ENCODE peak calls at places on chromosomes 6 and 20, in nine cellular contexts. Q, K, P, O, G, A, V, M and E are unnamed samples. For H3K4me1, the result is how much of the 10 kb centered on the place peaks cover.

GRCh38 chr20:51258582-51259175 is 235.8 kb upstream of the KCNG1 start:
- DNase-seq in O (peak), A (no peak), G (no peak), K (no peak), M (no peak), Q (no peak), V (no peak), P (no peak), E (no peak)

GRCh38 chr20:41697861-41698559 is 79.8 kb upstream of the CHD6 start:
- DNase-seq in P (no peak), A (peak), Q (no peak), M (no peak), V (no peak), K (no peak), O (no peak), G (no peak), E (no peak)

GRCh38 chr6:31031095-31031494 is 20.8 kb downstream of the MUC22 start:
- DNase-seq in K (no peak), O (no peak), P (no peak), G (no peak), M (no peak), A (no peak), V (no peak), Q (no peak), E (no peak)

GRCh38 chr20:19944772-19945459 is 72.2 kb upstream of the NAA20 start:
- DNase-seq in A (no peak), O (no peak), M (no peak), V (no peak), G (no peak), K (no peak), P (no peak), Q (no peak), E (peak)

GRCh38 chr20:61875996-61876395 is 189.7 kb downstream of the TAF4 start:
- DNase-seq in Q (peak), G (no peak), P (no peak), A (no peak), O (no peak), K (no peak), V (no peak), M (no peak), E (no peak)

GRCh38 chr6:70082830-70083229 is 216.5 kb downstream of the COL19A1 start:
- DNase-seq in A (no peak), M (no peak), P (no peak), Q (no peak), G (no peak), V (no peak), O (no peak), K (no peak), E (no peak)

GRCh38 chr6:20630136-20630535 is 95.9 kb downstream of the CDKAL1 start:
- DNase-seq in G (no peak), M (no peak), K (no peak), Q (no peak), P (no peak), A (no peak), O (no peak), V (no peak), E (no peak)

GRCh38 chr20:41279546-41280225 is 37.8 kb downstream of the ZHX3 start:
- DNase-seq in P (no peak), G (no peak), V (no peak), A (no peak), O (no peak), K (no peak), M (no peak), Q (no peak), E (no peak)

GRCh38 chr6:10481101-10481500 is 40.0 kb upstream of the GCNT2 start:
- DNase-seq in M (no peak), G (no peak), K (no peak), V (no peak), Q (no peak), A (no peak), P (no peak), O (no peak), E (no peak)

GRCh38 chr6:38638941-38639497 is 710 bp downstream of the BTBD9 start:
- DNase-seq in G (no peak), Q (peak), A (peak), M (peak), O (peak), P (peak), V (no peak), K (no peak), E (no peak)

GRCh38 chr20:17646901-17647301 is 35.1 kb downstream of the RRBP1 start:
- DNase-seq in O (no peak), P (no peak), G (no peak), V (no peak), K (peak), Q (no peak), A (no peak), M (no peak), E (no peak)

GRCh38 chr6:36853325-36853724 is 14.1 kb upstream of the CPNE5 start:
- DNase-seq in Q (peak), G (no peak), O (no peak), V (no peak), P (no peak), A (no peak), M (no peak), K (no peak), E (no peak)

GRCh38 chr20:33291830-33292355 is 8.9 kb downstream of the BPIFB1 start:
- DNase-seq in M (peak), P (peak), V (no peak), O (peak), A (peak), G (peak), Q (no peak), K (peak), E (no peak)

GRCh38 chr6:139536751-139537617 is 162.5 kb upstream of the CITED2 start:
- DNase-seq in P (no peak), M (peak), G (no peak), K (no peak), V (no peak), Q (no peak), A (peak), O (no peak), E (no peak)

GRCh38 chr6:30683980-30684338 is 2.5 kb downstream of the PPP1R18 start:
- DNase-seq in A (no peak), O (no peak), Q (no peak), G (no peak), P (no peak), V (no peak), K (no peak), M (no peak), E (no peak)

GRCh38 chr6:106165885-106166485 is 79.8 kb downstream of the PRDM1 start:
- DNase-seq in Q (no peak), M (no peak), A (no peak), K (no peak), O (no peak), V (no peak), G (no peak), P (no peak), E (no peak)

GRCh38 chr6:155121699-155122098 is 126.6 kb downstream of the TIAM2 start:
- DNase-seq in P (no peak), O (no peak), V (no peak), K (no peak), Q (peak), G (no peak), A (no peak), M (no peak), E (no peak)

GRCh38 chr6:127205031-127205430 is 61.6 kb upstream of the RNF146 start:
- DNase-seq in Q (no peak), V (no peak), P (no peak), O (no peak), G (no peak), A (no peak), M (no peak), K (no peak), E (no peak)

GRCh38 chr6:167898673-167899311 is 72.1 kb downstream of the AFDN start:
- DNase-seq in K (no peak), O (peak), V (no peak), A (no peak), G (no peak), P (no peak), Q (no peak), M (no peak), E (no peak)

GRCh38 chr20:47708140-47708807 is 77.0 kb downstream of the SULF2 start:
- DNase-seq in V (no peak), M (no peak), O (no peak), Q (no peak), K (no peak), P (no peak), G (no peak), A (no peak), E (peak)

GRCh38 chr6:21462519-21462852 is 131.1 kb upstream of the SOX4 start:
- DNase-seq in Q (no peak), V (no peak), G (no peak), O (no peak), P (no peak), A (no peak), M (no peak), K (no peak), E (no peak)

GRCh38 chr20:4814696-4815252 is 93.1 kb downstream of the PRND start:
- DNase-seq in P (peak), V (peak), Q (no peak), K (peak), O (no peak), G (no peak), A (no peak), M (peak), E (peak)

GRCh38 chr20:11745160-11745559 is 172.5 kb upstream of the BTBD3 start:
- DNase-seq in M (no peak), O (no peak), G (no peak), K (no peak), A (no peak), Q (no peak), V (no peak), P (no peak), E (no peak)

GRCh38 chr6:90078513-90079289 is 184.4 kb downstream of the GJA10 start:
- DNase-seq in P (peak), K (no peak), G (no peak), Q (no peak), O (no peak), V (no peak), A (no peak), M (no peak), E (no peak)

GRCh38 chr20:37945034-37945660 is 42.2 kb downstream of the VSTM2L start:
- DNase-seq in P (no peak), A (peak), O (no peak), Q (no peak), V (no peak), G (peak), M (peak), K (no peak), E (no peak)

GRCh38 chr6:31070711-31071197 is 41.6 kb downstream of the C6orf15 start:
- DNase-seq in V (no peak), A (no peak), G (no peak), Q (no peak), P (no peak), K (no peak), M (peak), O (peak), E (no peak)

GRCh38 chr6:14274552-14275492 is 157.2 kb downstream of the CD83 start:
- DNase-seq in O (no peak), K (peak), P (no peak), A (no peak), M (no peak), G (no peak), Q (no peak), V (no peak), E (no peak)

GRCh38 chr6:14276066-14276465 is 158.5 kb downstream of the CD83 start:
- DNase-seq in M (no peak), A (no peak), V (no peak), K (no peak), P (no peak), Q (no peak), O (no peak), G (no peak), E (no peak)

GRCh38 chr6:14274016-14274415 is 156.4 kb downstream of the CD83 start:
- DNase-seq in G (no peak), Q (no peak), V (no peak), K (no peak), P (no peak), O (no peak), M (no peak), A (no peak), E (no peak)

GRCh38 chr6:14276667-14277404 is 159.3 kb downstream of the CD83 start:
- DNase-seq in Q (no peak), M (no peak), G (no peak), A (no peak), P (no peak), V (no peak), O (no peak), K (no peak), E (peak)

GRCh38 chr6:14275493-14275851 is 157.9 kb downstream of the CD83 start:
- DNase-seq in V (peak), M (no peak), A (no peak), G (peak), K (no peak), Q (peak), P (no peak), O (no peak), E (no peak)
- H3K4me1 ChIP-seq in V (under half), M (under half), A (under half), G (half or more), K (under half), Q (under half), P (under half), O (under half), E (under half)

GRCh38 chr6:32937230-32937633 is 3.6 kb downstream of the HLA-DMB start:
- DNase-seq in A (no peak), G (no peak), O (no peak), K (peak), Q (no peak), P (no peak), V (no peak), M (no peak), E (no peak)
- H3K4me1 ChIP-seq in A (under half), G (under half), O (under half), K (under half), Q (under half), P (under half), V (under half), M (under half), E (under half)

GRCh38 chr20:25252686-25253421 is 5.0 kb downstream of the PYGB start:
- DNase-seq in V (no peak), G (peak), K (no peak), Q (no peak), O (no peak), P (no peak), A (peak), M (no peak), E (no peak)

GRCh38 chr20:25251019-25251418 is 3.1 kb downstream of the PYGB start:
- DNase-seq in G (peak), O (no peak), V (no peak), Q (no peak), A (peak), P (no peak), M (no peak), K (no peak), E (no peak)

GRCh38 chr20:25253606-25254275 is 5.9 kb downstream of the PYGB start:
- DNase-seq in A (peak), P (no peak), M (no peak), G (no peak), O (no peak), V (no peak), Q (no peak), K (no peak), E (no peak)

GRCh38 chr20:25251558-25251957 is 3.7 kb downstream of the PYGB start:
- DNase-seq in Q (no peak), V (no peak), O (no peak), G (peak), P (no peak), M (no peak), K (no peak), A (peak), E (no peak)

DNA sequence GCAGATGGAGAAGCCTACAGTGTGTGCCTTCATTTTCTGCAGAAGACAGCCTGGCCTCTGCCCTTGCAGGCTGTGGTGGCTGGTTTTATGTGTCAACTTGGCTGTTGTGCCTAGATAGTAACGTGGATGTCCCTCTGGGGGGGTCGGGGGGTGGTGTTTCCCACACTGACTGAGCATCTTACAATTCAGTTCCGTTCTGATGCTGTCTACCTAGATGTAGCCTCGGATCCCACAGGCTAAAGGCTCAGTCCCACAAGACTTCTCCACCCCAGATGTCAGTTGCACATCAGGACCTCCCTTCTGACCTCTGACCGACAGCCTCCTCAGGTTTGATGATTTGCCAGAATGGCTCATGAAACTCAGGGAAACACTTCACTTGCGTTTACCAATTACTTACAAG is 4.3 kb downstream of the PYGB start:
- DNase-seq in A (peak), O (no peak), M (no peak), K (no peak), Q (no peak), G (peak), P (no peak), V (no peak), E (no peak)
- H3K4me1 ChIP-seq in A (under half), O (half or more), M (half or more), K (half or more), Q (under half), G (under half), P (under half), V (half or more), E (under half)

GRCh38 chr6:142842423-142843261 is 102.3 kb downstream of the HIVEP2 start:
- DNase-seq in G (no peak), A (no peak), K (no peak), Q (no peak), P (peak), O (no peak), V (no peak), M (no peak), E (peak)

GRCh38 chr6:142839686-142840040 is 105.3 kb downstream of the HIVEP2 start:
- DNase-seq in Q (no peak), G (no peak), K (no peak), V (no peak), M (no peak), P (no peak), O (no peak), A (no peak), E (no peak)

GRCh38 chr6:142844065-142844755 is 100.8 kb downstream of the HIVEP2 start:
- DNase-seq in K (no peak), P (no peak), G (no peak), V (no peak), O (no peak), Q (no peak), M (no peak), A (no peak), E (no peak)

GRCh38 chr6:142843344-142843743 is 101.6 kb downstream of the HIVEP2 start:
- DNase-seq in P (no peak), M (no peak), A (no peak), O (no peak), K (no peak), G (no peak), V (no peak), Q (no peak), E (no peak)

DNA sequence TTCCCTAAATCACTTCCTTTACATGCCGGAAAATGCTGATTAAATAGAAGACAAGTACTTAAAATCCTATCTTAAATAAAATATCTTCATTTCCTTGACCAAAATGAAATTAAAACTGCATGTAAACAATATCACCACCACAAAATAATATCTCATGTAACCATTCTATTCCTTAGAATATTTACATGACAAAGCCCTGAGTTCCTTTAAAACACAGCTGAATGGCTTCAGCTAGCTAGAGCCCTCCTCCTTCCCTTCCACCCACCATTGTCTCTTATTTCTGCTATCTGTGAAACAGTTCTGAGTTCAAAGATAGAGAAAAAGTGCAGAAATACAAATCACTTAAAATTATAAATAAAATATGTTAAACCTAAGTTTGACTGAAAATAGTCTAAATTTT is 103.1 kb downstream of the HIVEP2 start:
- DNase-seq in K (no peak), G (no peak), P (no peak), M (no peak), Q (no peak), V (no peak), O (no peak), A (no peak), E (no peak)
- H3K4me1 ChIP-seq in K (half or more), G (half or more), P (half or more), M (under half), Q (under half), V (half or more), O (half or more), A (under half), E (half or more)

DNA sequence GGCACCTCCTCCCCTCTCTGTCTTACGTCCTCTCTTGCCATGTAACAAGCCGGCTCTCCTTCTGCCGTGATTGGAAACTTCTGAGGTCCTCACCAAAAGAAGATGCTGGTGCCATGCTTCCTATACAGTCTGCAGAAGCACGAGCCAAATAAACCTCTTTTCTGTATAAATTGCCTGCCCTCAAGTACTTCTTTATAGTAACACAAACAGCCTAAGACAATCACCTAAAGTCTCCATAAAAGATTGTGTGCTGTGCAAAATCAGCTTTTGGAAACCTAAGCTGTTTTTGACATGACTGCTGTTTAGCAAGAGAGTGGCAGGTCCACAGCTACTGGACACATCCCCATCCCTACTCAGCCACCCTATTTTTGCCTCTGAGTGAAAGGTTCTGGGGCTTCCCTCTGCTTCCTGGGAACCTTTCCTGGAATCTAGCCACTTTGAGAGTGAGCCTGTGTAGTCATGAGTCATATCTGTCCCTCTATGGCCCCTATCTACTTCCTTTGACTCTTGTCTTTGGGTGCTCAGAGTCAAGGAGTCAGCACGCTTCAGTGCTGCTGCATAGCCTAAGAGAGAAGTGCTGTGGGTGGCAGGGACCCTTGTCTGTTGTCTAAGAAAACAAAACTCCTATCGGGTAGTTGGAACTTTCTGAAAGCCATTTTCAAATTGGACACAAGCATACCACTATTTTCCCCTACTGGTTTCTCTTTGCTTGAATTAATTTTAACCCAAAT is 110.0 kb downstream of the PPP1R14C start:
- DNase-seq in O (no peak), Q (no peak), P (no peak), K (no peak), G (no peak), A (no peak), V (no peak), M (no peak), E (no peak)
- H3K4me1 ChIP-seq in O (under half), Q (under half), P (under half), K (under half), G (under half), A (under half), V (under half), M (under half), E (under half)

DNA sequence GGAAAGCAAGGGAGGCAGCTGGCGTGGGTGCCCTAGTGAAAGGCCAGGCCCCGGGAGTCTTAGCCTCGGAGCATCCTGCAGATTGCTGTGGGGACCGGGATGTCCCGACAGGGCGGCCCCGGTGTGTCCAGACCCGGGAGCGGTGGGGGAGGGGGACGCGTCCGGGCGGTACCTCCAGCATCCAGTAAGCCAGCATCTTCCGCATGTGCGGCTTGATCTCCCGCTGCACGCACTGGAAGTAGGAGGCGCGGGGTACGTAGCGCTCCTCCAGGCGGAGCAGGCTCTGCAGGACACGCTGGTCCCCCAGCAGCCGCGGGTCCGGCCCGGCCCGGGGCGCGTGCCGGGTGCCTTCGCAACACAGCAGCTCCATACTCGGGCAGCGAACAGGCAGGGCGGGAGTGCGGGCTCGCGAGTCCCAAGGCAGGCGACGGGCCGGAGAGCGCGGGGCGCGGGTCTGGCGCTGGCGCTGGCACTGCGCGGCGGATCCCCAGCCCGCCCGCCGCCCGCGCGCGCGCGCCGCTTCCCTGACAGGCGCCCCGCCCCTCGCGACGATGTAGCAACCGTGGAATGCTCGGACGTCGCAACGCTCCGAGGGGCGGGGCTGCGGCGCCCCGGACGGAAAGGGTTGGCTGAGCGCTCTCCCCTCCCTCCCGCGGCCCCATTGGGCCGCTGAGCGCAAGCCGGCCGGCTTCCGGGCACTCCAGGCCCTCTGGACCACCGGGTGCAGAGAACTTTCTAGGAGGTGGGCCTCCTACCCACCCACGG is at the start of gene CCND3:
- DNase-seq in P (peak), V (peak), Q (peak), M (peak), G (peak), K (peak), O (peak), A (peak), E (peak)
- H3K4me1 ChIP-seq in P (half or more), V (half or more), Q (under half), M (under half), G (half or more), K (half or more), O (half or more), A (under half), E (under half)